ENCODE peak calls at places on chromosomes 2 and 18, in six cellular contexts. T is Karpas-422, R is esophagus muscularis mucosa, G is breast epithelium, M is ovary, U is psoas muscle. F is an unnamed sample.

GRCh38 chr2:23545391-23545790 is 160.4 kb downstream of the KLHL29 start:
- DNase-seq in T (no peak), R (no peak), G (no peak), M (no peak), U (no peak), F (no peak)

GRCh38 chr2:144389151-144389929 is 130.6 kb downstream of the ZEB2 start:
- DNase-seq in T (no peak), R (no peak), G (no peak), M (no peak), U (no peak), F (no peak)

GRCh38 chr2:223590964-223591363 is 11.2 kb downstream of the SCG2 start:
- DNase-seq in T (no peak), R (no peak), G (no peak), M (no peak), U (no peak), F (no peak)

GRCh38 chr2:199606193-199606780 is 148.5 kb upstream of the SATB2 start:
- DNase-seq in T (no peak), R (no peak), G (no peak), M (no peak), U (no peak), F (no peak)

GRCh38 chr2:188811522-188811921 is 162.7 kb upstream of the COL3A1 start:
- DNase-seq in T (no peak), R (no peak), G (no peak), M (no peak), U (no peak), F (no peak)

GRCh38 chr2:136086253-136087016 is 31.5 kb downstream of the CXCR4 start:
- DNase-seq in T (no peak), R (no peak), G (no peak), M (no peak), U (no peak), F (no peak)

GRCh38 chr2:46460991-46461715 is 18.2 kb upstream of the TMEM247 start:
- DNase-seq in T (peak; percentile 87), R (peak; percentile 95), G (peak; percentile 63), M (peak; percentile 88), U (peak; percentile 76), F (peak; percentile 89)

GRCh38 chr2:112640800-112641675 is 4.7 kb upstream of the SLC20A1 start:
- DNase-seq in T (no peak), R (no peak), G (no peak), M (no peak), U (no peak), F (peak; percentile 44)

GRCh38 chr2:100818606-100819364 is 1.2 kb upstream of the NPAS2 start:
- DNase-seq in T (no peak), R (no peak), G (peak; percentile 71), M (peak; percentile 55), U (peak; percentile 71), F (peak; percentile 77)

GRCh38 chr18:76384861-76385680 is 110.0 kb downstream of the ZNF516 start:
- DNase-seq in T (no peak), R (no peak), G (no peak), M (peak; percentile 23), U (no peak), F (peak; percentile 54)

DNA sequence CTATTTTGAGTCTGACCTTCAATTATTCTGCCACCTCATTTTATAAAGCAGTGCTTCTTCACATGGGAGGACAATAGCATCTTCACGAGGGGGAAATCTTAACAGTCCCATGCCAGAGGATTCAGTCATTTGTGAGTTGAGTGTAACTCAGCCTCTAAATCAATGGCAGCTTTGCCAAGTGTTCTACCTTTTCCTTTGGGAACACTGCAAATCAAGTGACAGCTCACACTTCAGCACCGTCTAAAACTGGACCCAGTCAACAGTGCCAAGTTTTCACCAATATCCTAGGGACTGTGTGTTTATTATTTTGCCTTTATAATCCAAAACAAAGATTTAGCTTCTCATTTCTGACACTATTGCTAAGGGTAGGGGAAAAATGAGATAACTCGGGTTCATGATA is 133.6 kb downstream of the FIGN start:
- DNase-seq in T (no peak), R (no peak), G (no peak), M (no peak), U (no peak), F (no peak)
- H3K4me1 ChIP-seq in T (peaks cover 37% of the 10 kb centered on the region), R (no peaks in the 10 kb centered on the region), G (no peaks in the 10 kb centered on the region), M (no peaks in the 10 kb centered on the region), U (no peaks in the 10 kb centered on the region), F (no peaks in the 10 kb centered on the region)

DNA sequence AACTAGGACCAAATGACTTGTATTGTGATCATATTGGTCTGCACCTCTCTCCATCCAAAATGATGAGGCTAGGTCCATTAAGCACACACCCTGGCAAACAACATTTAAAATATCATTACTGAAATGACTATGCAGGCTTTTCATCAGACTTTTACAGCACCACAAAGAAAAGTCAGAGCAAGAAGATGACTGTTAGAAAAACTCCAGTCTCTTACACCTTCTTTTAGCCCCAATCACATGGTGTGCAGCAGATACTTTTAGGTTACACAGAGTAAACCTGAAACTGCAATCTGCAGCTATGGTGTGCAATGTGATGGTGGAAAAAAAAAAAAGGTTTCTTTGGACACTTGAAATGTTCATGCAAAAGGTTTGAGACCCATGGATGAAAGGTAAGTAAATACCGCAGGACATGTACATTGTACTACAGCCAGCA is 5.4 kb upstream of the POLI start:
- DNase-seq in T (no peak), R (no peak), G (no peak), M (no peak), U (no peak), F (no peak)
- H3K4me1 ChIP-seq in T (peaks cover 6% of the 10 kb centered on the region), R (peaks cover 2% of the 10 kb centered on the region), G (no peaks in the 10 kb centered on the region), M (peaks cover 2% of the 10 kb centered on the region), U (no peaks in the 10 kb centered on the region), F (peaks cover 21% of the 10 kb centered on the region)

GRCh38 chr18:9135081-9135911 is 1.3 kb upstream of the ANKRD12 start:
- DNase-seq in T (no peak), R (no peak), G (no peak), M (no peak), U (no peak), F (no peak)

GRCh38 chr18:9137168-9138066 is 836 bp downstream of the ANKRD12 start:
- DNase-seq in T (peak; percentile 86), R (no peak), G (peak; percentile 39), M (peak; percentile 81), U (peak; percentile 71), F (no peak)

GRCh38 chr18:9139400-9140039 is 2.9 kb downstream of the ANKRD12 start:
- DNase-seq in T (peak; percentile 38), R (no peak), G (no peak), M (no peak), U (no peak), F (no peak)

GRCh38 chr18:9135912-9136314 is 668 bp upstream of the ANKRD12 start:
- DNase-seq in T (peak; percentile 68), R (no peak), G (no peak), M (no peak), U (no peak), F (no peak)

DNA sequence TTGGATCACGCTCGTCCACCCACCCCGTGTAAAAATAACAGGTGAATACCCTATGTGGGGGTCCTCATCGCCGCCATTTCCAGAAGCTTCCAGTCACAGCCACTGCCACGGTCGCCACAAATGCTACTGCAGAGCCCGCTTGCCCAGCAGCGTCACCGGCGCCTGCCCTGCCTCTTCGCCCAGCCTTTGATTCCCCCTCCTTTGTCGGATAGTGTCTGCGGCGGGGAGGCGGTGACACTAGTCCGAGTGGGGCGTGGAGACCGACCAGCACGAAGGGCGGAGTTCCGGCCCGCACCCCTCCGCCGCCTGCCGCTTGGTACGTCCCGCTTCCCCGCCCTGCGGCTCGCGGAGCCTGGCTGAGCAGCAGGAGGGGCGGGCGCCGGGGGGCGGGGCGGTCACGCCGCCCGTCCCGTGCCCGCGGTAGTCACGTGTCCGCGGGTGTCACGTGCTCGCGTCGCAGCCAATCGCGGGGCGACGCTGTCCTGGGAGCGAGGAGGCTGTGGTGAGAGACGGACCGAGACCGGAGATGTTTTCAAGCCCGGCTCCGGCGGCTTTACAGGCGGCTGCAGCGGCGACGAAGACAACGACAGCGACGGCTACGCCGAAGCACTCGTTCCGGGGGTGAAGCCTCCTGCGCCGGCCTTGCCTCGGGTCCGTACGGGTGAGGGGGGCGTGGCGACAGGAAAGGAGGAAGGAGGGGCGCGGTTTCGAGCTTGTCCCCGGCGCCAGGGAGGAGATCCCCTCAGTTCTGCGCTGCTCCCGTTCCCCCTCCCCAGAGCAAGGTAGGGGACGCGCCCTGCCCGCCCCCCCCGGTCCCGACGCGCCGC is at the start of gene ANKRD12:
- DNase-seq in T (peak; percentile 98), R (peak; percentile 99), G (peak; percentile 98), M (peak; percentile 97), U (peak; percentile 97), F (peak; percentile 99)
- H3K4me1 ChIP-seq in T (peaks cover 70% of the 10 kb centered on the region), R (peaks cover 55% of the 10 kb centered on the region), G (peaks cover 9% of the 10 kb centered on the region), M (no peaks in the 10 kb centered on the region), U (peaks cover 45% of the 10 kb centered on the region), F (peaks cover 72% of the 10 kb centered on the region)

GRCh38 chr2:45436456-45436855 is 174.6 kb downstream of the SRBD1 start:
- DNase-seq in T (peak; percentile 5), R (no peak), G (no peak), M (no peak), U (no peak), F (no peak)
- H3K4me1 ChIP-seq in T (peaks cover 25% of the 10 kb centered on the region), R (no peaks in the 10 kb centered on the region), G (no peaks in the 10 kb centered on the region), M (no peaks in the 10 kb centered on the region), U (peaks cover 18% of the 10 kb centered on the region), F (no peaks in the 10 kb centered on the region)

DNA sequence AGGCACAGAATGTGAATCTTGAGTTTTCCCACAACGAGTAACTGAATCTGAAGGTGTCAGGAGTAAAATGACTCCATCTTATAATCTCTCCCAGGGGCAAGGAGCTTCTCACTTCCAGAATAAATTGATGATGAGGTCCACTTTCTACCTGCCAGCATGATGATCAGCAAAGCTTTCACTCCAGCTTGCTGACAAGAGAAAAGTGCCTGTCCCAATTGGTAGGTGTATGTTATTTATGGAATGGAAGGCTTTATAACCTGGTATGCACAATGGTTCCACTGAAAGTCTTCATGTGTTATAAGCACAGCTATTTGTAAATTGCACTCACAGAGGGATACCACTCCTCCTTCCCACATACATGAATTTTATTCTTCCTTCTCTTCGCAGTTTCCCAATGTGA is 401.0 kb upstream of the UBE2E3 start:
- DNase-seq in T (no peak), R (no peak), G (no peak), M (no peak), U (no peak), F (no peak)
- H3K4me1 ChIP-seq in T (no peaks in the 10 kb centered on the region), R (no peaks in the 10 kb centered on the region), G (no peaks in the 10 kb centered on the region), M (no peaks in the 10 kb centered on the region), U (no peaks in the 10 kb centered on the region), F (no peaks in the 10 kb centered on the region)

GRCh38 chr2:75619992-75620740 is 26.4 kb upstream of the MRPL19 start:
- DNase-seq in T (no peak), R (no peak), G (no peak), M (no peak), U (no peak), F (no peak)
- H3K4me1 ChIP-seq in T (no peaks in the 10 kb centered on the region), R (no peaks in the 10 kb centered on the region), G (no peaks in the 10 kb centered on the region), M (no peaks in the 10 kb centered on the region), U (no peaks in the 10 kb centered on the region), F (no peaks in the 10 kb centered on the region)

DNA sequence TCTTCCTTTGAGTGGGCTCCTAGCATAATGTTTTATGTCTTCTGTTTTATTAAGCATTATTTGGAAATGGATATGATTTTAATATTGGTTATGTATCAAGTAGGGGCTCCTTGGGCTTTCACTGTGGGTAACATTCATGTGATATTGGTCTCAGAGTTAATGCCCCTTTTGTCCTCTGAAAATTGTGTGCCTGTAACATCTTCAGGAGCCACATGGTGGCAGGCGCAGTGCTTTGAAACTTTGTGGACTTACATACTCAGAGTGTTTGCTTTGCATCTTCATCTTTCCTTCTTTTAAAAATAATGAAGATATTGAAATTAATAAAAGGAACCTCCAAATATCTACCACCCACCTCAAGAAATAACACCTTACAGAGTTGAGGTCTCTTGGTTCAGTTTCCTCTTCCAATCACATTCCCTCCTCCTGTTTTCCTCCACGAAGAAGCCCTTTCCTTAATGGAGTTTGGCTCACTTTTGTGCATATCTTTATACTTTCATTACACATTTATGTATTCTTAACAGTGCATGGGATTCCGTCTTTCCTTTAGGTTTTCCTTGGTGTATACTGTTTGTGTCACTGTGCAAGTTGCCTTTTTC is 73.5 kb downstream of the LIMS1 start:
- DNase-seq in T (peak; percentile 71), R (no peak), G (no peak), M (no peak), U (no peak), F (no peak)
- H3K4me1 ChIP-seq in T (no peaks in the 10 kb centered on the region), R (peaks cover 27% of the 10 kb centered on the region), G (no peaks in the 10 kb centered on the region), M (peaks cover 7% of the 10 kb centered on the region), U (peaks cover 30% of the 10 kb centered on the region), F (peaks cover 17% of the 10 kb centered on the region)

GRCh38 chr2:74745766-74746165 is 88.2 kb upstream of the HK2 start:
- DNase-seq in T (no peak), R (peak; percentile 86), G (no peak), M (no peak), U (no peak), F (no peak)
- H3K4me1 ChIP-seq in T (no peaks in the 10 kb centered on the region), R (peaks cover 10% of the 10 kb centered on the region), G (no peaks in the 10 kb centered on the region), M (peaks cover 11% of the 10 kb centered on the region), U (peaks cover 20% of the 10 kb centered on the region), F (peaks cover 29% of the 10 kb centered on the region)